ENCODE peak calls at places on chromosomes 5 and 9, in five cellular contexts. B, S, L, U and Z are unnamed samples.
A peak's percentile ranks its signal among the peaks of the same experiment; 100 is the strongest.

GRCh38 chr5:154421868-154422267 is 23.9 kb upstream of the SAP30L start:
- DNase-seq in L (no peak), B (no peak), S (no peak), U (no peak), Z (no peak)

GRCh38 chr9:21434202-21435014 is 5.8 kb upstream of the IFNA1 start:
- DNase-seq in L (peak; percentile 52), S (no peak), U (no peak), B (no peak), Z (no peak)

GRCh38 chr5:143966280-143966679 is 154.3 kb downstream of the HMHB1 start:
- DNase-seq in B (no peak), S (no peak), L (no peak), U (no peak), Z (no peak)

GRCh38 chr5:132259061-132259851 is 1.8 kb downstream of the PDLIM4 start:
- DNase-seq in B (no peak), L (peak; percentile 39), S (no peak), U (peak; percentile 75), Z (peak; percentile 96)

GRCh38 chr5:16894236-16895057 is 41.6 kb downstream of the MYO10 start:
- DNase-seq in S (no peak), L (no peak), B (peak; percentile 84), U (no peak), Z (no peak)

GRCh38 chr5:172683696-172684464 is 42.8 kb downstream of the NEURL1B start:
- DNase-seq in B (no peak), U (no peak), S (no peak), L (no peak), Z (no peak)

GRCh38 chr9:84057662-84058061 is 77.1 kb downstream of the RMI1 start:
- DNase-seq in B (no peak), U (no peak), S (no peak), L (no peak), Z (no peak)

GRCh38 chr5:34499001-34499734 is 157.0 kb upstream of the RAI14 start:
- DNase-seq in B (no peak), U (no peak), L (no peak), S (no peak), Z (no peak)

GRCh38 chr5:181120311-181120710 is 10.7 kb downstream of the OR2V1 start:
- DNase-seq in U (no peak), L (no peak), S (no peak), B (no peak), Z (no peak)

GRCh38 chr5:99059685-99060084 is 130.9 kb upstream of the CHD1 start:
- DNase-seq in U (no peak), S (no peak), L (no peak), B (no peak), Z (no peak)

GRCh38 chr9:135210676-135211523 is 123.4 kb downstream of the OLFM1 start:
- DNase-seq in L (no peak), S (no peak), B (no peak), U (no peak), Z (peak; percentile 29)

GRCh38 chr5:32223972-32224608 is 50.0 kb upstream of the GOLPH3 start:
- DNase-seq in B (peak; percentile 87), L (no peak), U (no peak), S (no peak), Z (no peak)

GRCh38 chr5:144429405-144429804 is 258.7 kb downstream of the KCTD16 start:
- DNase-seq in L (no peak), B (no peak), S (no peak), U (no peak), Z (no peak)

GRCh38 chr5:171999877-172000276 is 6.6 kb downstream of the FBXW11 start:
- DNase-seq in B (no peak), S (no peak), U (no peak), L (no peak), Z (no peak)

GRCh38 chr5:10103098-10103497 is 146.6 kb downstream of the ATPSCKMT start:
- DNase-seq in B (no peak), S (no peak), L (no peak), U (no peak), Z (no peak)

GRCh38 chr5:84249918-84250635 is 134.6 kb downstream of the EDIL3 start:
- DNase-seq in U (no peak), S (no peak), B (peak; percentile 38), L (no peak), Z (no peak)

GRCh38 chr5:172910828-172911627 is 48.2 kb upstream of the RPL26L1 start:
- DNase-seq in U (peak; percentile 76), B (no peak), S (peak; percentile 41), L (peak; percentile 84), Z (peak; percentile 95)

GRCh38 chr9:38315085-38315595 is 77.4 kb upstream of the ALDH1B1 start:
- DNase-seq in U (no peak), L (no peak), B (no peak), S (no peak), Z (no peak)

GRCh38 chr5:65209341-65209740 is 272.4 kb downstream of the ADAMTS6 start:
- DNase-seq in S (no peak), U (no peak), L (no peak), B (peak; percentile 29), Z (no peak)

GRCh38 chr9:93061791-93062299 is 3.3 kb downstream of the SUSD3 start:
- DNase-seq in L (peak; percentile 93), U (peak; percentile 56), B (no peak), S (peak; percentile 56), Z (no peak)

GRCh38 chr5:19660679-19661078 is 327.3 kb downstream of the CDH18 start:
- DNase-seq in S (no peak), L (no peak), U (no peak), B (no peak), Z (no peak)

GRCh38 chr5:127275641-127276193 is 14.9 kb upstream of the MEGF10 start:
- DNase-seq in S (no peak), L (no peak), U (no peak), B (no peak), Z (no peak)
- TF ChIP-seq POLR2A in S (no peak), L (no peak), U (no peak), B (no peak), Z (no peak)

GRCh38 chr5:15611008-15611407 is 111.0 kb downstream of the FBXL7 start:
- DNase-seq in L (no peak), U (no peak), B (no peak), S (no peak), Z (no peak)
- TF ChIP-seq POLR2A in L (no peak), U (no peak), B (no peak), S (no peak), Z (no peak)

GRCh38 chr9:127763918-127764384 is 14.5 kb downstream of the SH2D3C start:
- DNase-seq in U (peak; percentile 45), S (no peak), L (peak; percentile 60), B (no peak), Z (no peak)

GRCh38 chr9:127761491-127761904 is 17.0 kb downstream of the SH2D3C start:
- DNase-seq in U (no peak), S (no peak), B (no peak), L (no peak), Z (no peak)

GRCh38 chr9:127761061-127761460 is 17.4 kb downstream of the SH2D3C start:
- DNase-seq in L (no peak), S (no peak), U (no peak), B (no peak), Z (no peak)

GRCh38 chr9:127765418-127765817 is 13.0 kb downstream of the SH2D3C start:
- DNase-seq in L (no peak), U (no peak), B (no peak), S (no peak), Z (no peak)

GRCh38 chr9:127762111-127762676 is 16.3 kb downstream of the SH2D3C start:
- DNase-seq in B (no peak), L (peak; percentile 61), S (no peak), U (no peak), Z (no peak)
- TF ChIP-seq POLR2A in B (no peak), L (no peak), S (no peak), U (no peak), Z (no peak)

GRCh38 chr9:133888048-133888778 is 103.9 kb downstream of the VAV2 start:
- DNase-seq in L (peak; percentile 83), B (no peak), U (no peak), S (no peak), Z (no peak)
- TF ChIP-seq POLR2A in L (no peak), B (no peak), U (no peak), S (no peak), Z (no peak)

DNA sequence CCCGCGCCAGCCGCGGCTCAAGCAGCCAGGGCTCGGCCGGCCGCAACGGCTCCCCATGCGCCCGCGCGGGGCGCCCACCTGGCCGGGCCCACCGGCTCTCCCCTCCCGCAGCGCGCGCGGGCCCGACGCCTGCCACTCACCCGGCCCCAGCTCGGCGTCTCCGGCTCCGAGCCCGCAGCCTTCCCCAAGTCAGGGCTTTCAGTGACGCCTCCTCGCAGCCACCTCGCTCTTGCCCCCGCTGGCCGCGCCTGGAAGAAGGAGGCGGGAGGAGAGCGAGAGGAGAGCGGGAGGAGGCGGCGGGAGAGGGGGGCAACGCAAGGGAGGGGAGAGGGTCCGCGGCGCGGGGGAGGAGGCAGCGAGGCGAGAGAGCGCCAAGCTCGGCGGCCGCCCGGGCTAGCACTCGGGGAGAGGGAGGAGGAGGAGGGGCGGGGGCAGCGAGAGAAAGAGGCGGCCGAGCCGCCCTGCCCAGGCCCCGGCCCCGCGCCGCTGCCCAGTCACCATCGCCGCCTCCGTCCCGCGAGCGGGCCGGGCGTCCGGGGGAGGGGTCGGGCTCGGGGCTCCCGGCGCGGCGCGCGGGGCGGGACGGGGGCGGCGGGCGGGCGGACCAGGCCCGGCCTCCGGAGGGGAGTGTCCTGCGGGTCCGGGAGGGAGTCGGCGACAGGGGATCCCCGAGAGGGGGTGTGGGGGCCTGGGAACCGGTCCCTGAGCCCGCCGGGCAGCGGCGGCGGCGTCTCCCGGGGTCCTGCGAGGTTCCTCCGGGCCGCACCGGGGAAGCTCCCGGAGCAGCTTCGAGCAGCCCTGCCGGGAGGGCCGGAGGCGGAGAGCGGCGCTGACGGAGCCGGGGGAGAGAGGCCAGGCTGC is at the start of gene LHFPL2:
- DNase-seq in L (peak; percentile 65), S (peak; percentile 78), B (no peak), U (peak; percentile 82), Z (peak; percentile 88)
- TF ChIP-seq POLR2A in L (no peak), S (no peak), B (peak; percentile 46), U (peak; percentile 30), Z (peak; percentile 27)

DNA sequence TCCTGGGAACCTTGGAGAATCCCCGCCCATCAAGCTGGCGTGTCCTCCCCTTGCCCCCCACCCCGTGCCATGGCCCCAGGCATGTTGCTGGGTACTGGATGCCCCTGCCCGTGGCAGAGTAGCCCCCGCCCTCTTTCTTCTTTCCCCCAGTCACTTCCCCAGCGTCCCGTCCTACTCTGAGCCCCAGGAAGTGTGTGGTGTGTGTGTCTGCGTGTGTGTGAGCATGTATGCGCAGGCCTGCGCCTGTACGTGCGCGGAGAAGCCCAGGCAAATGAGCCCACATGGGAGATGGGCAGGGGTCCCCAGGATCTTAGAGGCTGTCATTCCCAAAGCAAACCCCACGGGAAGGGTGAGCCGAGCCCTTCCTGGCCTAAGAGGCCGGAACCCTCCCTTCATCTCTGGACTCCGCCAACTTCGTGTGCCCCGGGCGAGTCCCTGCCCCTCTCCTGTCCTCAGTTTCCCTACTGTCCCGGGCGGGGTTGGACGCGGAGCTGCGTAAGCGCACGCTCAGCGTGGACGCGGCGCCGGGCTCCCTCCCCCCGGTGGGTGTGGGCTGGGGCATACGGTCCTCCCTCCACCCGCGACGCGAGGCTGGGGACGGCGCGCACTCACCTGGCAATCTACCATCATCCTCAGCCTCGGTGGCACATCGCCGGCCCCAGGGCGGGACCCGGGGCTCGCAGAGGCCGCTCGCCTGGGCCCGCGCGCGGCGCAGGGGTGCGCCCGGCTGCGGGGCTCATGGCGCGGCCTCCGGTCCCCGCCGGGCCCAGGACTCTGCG is 15.2 kb downstream of the GBGT1 start:
- DNase-seq in L (no peak), U (peak; percentile 73), B (peak; percentile 64), S (peak; percentile 57), Z (peak; percentile 88)
- TF ChIP-seq POLR2A in L (no peak), U (no peak), B (peak; percentile 15), S (no peak), Z (no peak)